ENCODE peak calls at places on chromosomes 16 and 17, in four cellular contexts. P is body of pancreas, T is thyroid gland, W is Peyer's patch. E is an unnamed sample.

GRCh38 chr16:14284930-14285541 is 213.9 kb downstream of the MRTFB start:
- DNase-seq in P (no peak), W (no peak), T (no peak), E (peak; percentile 86)

GRCh38 chr17:58391302-58391984 is 25.9 kb downstream of the RNF43 start:
- DNase-seq in W (peak; percentile 92), P (peak; percentile 95), T (peak; percentile 85), E (peak; percentile 94)

GRCh38 chr17:76989519-76989918 is 121.3 kb downstream of the MGAT5B start:
- DNase-seq in T (no peak), W (no peak), P (no peak), E (no peak)

GRCh38 chr16:11957591-11958395 is 7.2 kb upstream of the TNFRSF17 start:
- DNase-seq in W (no peak), P (no peak), T (no peak), E (no peak)

GRCh38 chr17:50550661-50551432 is 3.9 kb downstream of the SPATA20 start:
- DNase-seq in W (peak; percentile 73), P (peak; percentile 74), T (peak; percentile 92), E (peak; percentile 94)

GRCh38 chr16:11296706-11297491 is 15.8 kb upstream of the PRM1 start:
- DNase-seq in P (peak; percentile 22), W (no peak), T (no peak), E (no peak)

GRCh38 chr17:48873212-48873611 is 19.4 kb upstream of the ATP5MC1 start:
- DNase-seq in T (no peak), W (no peak), P (no peak), E (no peak)

GRCh38 chr16:59259074-59259963 is 525.2 kb upstream of the GOT2 start:
- DNase-seq in T (no peak), P (no peak), W (no peak), E (no peak)

GRCh38 chr17:39212841-39213480 is 12.8 kb downstream of the STAC2 start:
- DNase-seq in P (no peak), T (peak; percentile 90), W (no peak), E (peak; percentile 32)

GRCh38 chr16:52002021-52002420 is 544.9 kb downstream of the TOX3 start:
- DNase-seq in T (no peak), P (no peak), W (no peak), E (no peak)

GRCh38 chr16:89322381-89323119 is 105.0 kb downstream of the ZNF778 start:
- DNase-seq in T (peak; percentile 51), W (no peak), P (no peak), E (peak; percentile 63)

GRCh38 chr17:7095642-7096041 is 15.6 kb upstream of the CLEC10A start:
- DNase-seq in P (no peak), W (no peak), T (no peak), E (no peak)

GRCh38 chr17:48442819-48443218 is 12.8 kb upstream of the SKAP1 start:
- DNase-seq in T (no peak), W (no peak), P (no peak), E (no peak)

GRCh38 chr17:29579866-29580771 is 9.3 kb downstream of the GIT1 start:
- DNase-seq in W (peak; percentile 95), P (peak; percentile 90), T (peak; percentile 90), E (peak; percentile 86)

GRCh38 chr16:75591001-75591852 is 25.0 kb downstream of the GABARAPL2 start:
- DNase-seq in T (no peak), P (no peak), W (no peak), E (no peak)

GRCh38 chr17:57902117-57902799 is 52.4 kb upstream of the MRPS23 start:
- DNase-seq in T (peak; percentile 58), P (no peak), W (no peak), E (no peak)

GRCh38 chr17:5872831-5873230 is 197.3 kb upstream of the WSCD1 start:
- DNase-seq in T (no peak), P (no peak), W (no peak), E (no peak)

GRCh38 chr17:76529643-76530488 is 7.6 kb downstream of the CYGB start:
- DNase-seq in P (peak; percentile 44), W (peak; percentile 83), T (peak; percentile 44), E (peak; percentile 42)

GRCh38 chr16:50539053-50539615 is 9.1 kb upstream of the NKD1 start:
- DNase-seq in W (peak; percentile 36), P (no peak), T (no peak), E (no peak)

DNA sequence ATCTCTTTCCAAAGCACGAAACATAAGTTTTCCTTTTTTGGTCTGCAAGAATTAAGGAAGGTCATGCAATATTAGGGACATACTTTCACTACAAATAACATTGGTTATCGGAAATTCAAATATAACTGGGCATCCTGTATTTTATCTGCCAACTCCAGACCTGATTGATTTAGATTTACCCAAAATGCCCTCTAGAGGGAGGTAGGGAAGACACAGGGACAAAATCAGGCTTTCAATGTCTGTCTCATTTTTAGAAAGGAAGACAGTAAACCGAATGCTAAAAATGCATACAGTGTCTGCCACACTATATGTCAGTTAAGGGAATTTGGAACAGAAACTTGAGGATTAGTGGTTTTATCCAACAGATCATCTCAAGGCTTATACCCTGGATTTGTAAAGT is 161.7 kb upstream of the SOX9 start:
- DNase-seq in T (no peak), P (no peak), W (no peak), E (no peak)
- TF ChIP-seq CTCF in T (no peak), P (peak; percentile 32), W (peak; percentile 48), E (peak; percentile 20)

GRCh38 chr17:82946081-82946480 is 106.3 kb upstream of the ZNF750 start:
- DNase-seq in T (no peak), W (no peak), P (no peak), E (no peak)

GRCh38 chr17:82943751-82944150 is 103.9 kb upstream of the ZNF750 start:
- DNase-seq in T (no peak), W (peak; percentile 32), P (no peak), E (no peak)

GRCh38 chr17:82947051-82947991 is 107.5 kb upstream of the ZNF750 start:
- DNase-seq in W (peak; percentile 8), T (no peak), P (no peak), E (no peak)

GRCh38 chr17:82943339-82943738 is 103.5 kb upstream of the ZNF750 start:
- DNase-seq in W (peak; percentile 36), T (no peak), P (no peak), E (no peak)

DNA sequence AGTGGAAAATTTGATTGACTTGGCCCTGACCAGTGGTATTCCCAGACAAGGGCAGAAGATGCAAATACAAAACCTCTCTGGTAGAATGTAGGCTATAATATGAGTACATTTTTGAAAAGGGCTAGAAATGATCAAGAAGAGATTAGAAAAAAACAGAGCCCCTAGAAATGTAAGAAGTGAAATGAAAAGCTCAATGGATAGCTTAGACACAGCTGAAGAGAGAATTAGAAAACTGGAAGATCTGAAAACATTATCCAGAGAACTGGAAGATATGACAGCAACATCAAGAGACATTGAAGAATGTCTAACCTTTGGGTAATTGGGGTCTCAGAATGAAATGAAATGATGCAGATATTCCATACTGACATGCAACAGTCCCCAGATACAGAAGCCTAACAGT is 105.2 kb upstream of the ZNF750 start:
- DNase-seq in W (no peak), P (no peak), T (no peak), E (no peak)
- H3K9me3 ChIP-seq in W (no peaks in the 10 kb centered on the region), P (no peaks in the 10 kb centered on the region), T (no peaks in the 10 kb centered on the region), E (peaks cover 21% of the 10 kb centered on the region)

GRCh38 chr17:78342438-78343098 is 17.3 kb downstream of the SOCS3 start:
- DNase-seq in P (no peak), W (peak; percentile 62), T (no peak), E (peak; percentile 60)

GRCh38 chr17:78343099-78343432 is 16.8 kb downstream of the SOCS3 start:
- DNase-seq in T (peak; percentile 37), P (no peak), W (peak; percentile 73), E (no peak)

GRCh38 chr17:78340183-78340955 is 19.5 kb downstream of the SOCS3 start:
- DNase-seq in P (no peak), T (no peak), W (no peak), E (no peak)

GRCh38 chr17:78343433-78344201 is 16.3 kb downstream of the SOCS3 start:
- DNase-seq in T (peak; percentile 32), P (no peak), W (peak; percentile 93), E (no peak)

DNA sequence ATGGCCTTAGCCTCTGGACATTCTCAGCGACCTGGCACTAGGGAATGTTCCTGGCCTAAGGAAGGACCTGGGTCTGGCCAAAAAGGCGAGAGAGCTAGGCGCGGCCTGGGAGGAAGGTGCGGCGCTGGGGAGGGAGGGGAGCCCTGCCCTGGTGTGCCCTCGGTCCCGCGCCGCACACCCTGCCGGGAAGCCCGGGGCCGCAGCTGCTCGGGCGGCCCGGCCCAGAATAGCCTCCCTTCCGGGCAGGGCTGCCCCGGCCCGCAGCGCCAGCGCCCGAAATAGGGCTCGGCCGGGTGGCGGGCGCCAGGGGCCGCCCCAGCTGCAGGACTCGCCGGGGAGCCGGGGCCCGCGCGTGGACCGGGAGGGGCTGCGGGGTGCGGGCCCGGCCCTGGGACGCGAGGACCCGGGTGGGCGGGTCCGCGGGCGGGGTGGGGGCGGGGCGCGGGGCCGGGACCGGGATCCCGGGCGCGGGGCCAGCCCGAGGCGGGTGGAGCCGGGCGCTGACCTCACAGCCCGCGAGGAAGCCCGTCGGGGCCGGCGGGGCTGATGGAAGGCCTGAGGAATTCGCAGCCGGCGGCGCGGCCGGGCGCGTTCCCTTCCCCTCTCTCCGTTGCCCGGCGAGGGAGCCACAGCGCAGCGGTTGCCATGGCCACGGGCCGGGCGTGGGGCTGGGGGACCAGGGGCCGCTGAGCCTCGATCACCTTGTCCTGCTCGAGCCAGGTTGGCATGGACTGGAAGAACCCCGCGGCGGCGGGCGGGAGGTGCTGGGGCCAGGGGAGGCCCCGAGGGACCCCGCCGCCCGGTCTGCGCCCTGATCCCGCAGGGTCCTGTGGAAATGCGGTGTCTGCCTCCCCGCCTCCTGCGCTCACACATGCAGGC is 18.1 kb downstream of the SOCS3 start:
- DNase-seq in T (peak; percentile 80), P (peak; percentile 80), W (peak; percentile 80), E (peak; percentile 77)
- TF ChIP-seq POLR2A in T (no peak), P (peak; percentile 51), W (no peak), E (peak; percentile 29)

DNA sequence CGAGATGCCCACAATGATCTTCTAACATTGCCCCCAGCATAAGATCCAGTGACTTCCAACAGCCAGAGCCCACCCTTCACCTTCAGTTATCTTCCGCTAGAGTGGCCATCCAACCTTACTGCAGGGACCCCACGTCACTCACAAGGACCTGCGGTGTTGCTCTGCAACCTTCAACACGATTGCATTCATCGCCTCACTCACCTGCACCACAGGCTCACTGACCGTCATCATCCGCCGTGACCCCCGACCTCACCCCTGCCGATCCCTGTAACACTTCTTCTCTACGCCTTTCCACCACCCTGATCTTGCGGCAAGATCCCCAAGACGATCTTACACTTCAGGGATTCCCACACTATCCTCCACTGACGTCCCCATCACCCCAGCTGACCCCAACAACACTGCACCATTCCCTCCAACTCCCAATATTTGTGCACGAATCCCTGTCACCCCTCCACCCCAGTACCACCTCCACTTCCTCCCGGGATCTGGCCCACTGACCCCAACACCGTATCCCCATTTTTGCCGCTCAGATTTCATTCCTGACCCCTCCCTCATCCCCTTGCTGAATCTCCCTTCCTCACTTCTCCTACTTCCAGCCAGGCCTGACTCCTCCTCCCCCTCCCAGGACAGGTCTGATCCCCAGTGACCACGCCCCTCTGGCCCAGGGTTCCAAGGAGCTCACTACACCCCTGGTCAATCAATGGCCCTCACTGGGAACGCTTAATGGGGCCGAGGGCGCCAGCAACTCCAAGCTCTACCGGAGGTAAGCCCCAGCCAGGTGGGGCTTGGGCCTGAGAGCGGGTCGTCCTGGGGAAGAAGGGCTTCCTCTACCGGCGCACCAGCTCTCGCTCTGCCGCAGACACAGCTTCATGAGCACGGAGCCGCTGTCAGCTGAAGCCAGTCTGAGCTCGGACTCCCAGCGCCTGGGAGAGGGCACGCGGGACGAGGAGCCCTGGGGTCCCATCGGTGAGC is 7.6 kb downstream of the RUNDC3A start:
- DNase-seq in W (no peak), P (no peak), T (peak; percentile 21), E (no peak)
- TF ChIP-seq CTCF in W (no peak), P (no peak), T (no peak), E (no peak)

E was measured in adrenal gland.